ENCODE peak calls at places on chromosome 14, in seven cellular contexts. P is CD8-positive, alpha-beta memory T cell; L is fibroblast of lung; B is AG10803; G is WERI-Rb-1; U is CD4-positive, alpha-beta memory T cell; K is hepatocyte. I is an unnamed sample.
A peak's percentile ranks its signal among the peaks of the same experiment; 100 is the strongest.

GRCh38 chr14:57712101-57712500 is 153.8 kb downstream of the SLC35F4 start:
- DNase-seq in P (no peak), L (no peak), B (no peak), G (no peak), U (no peak), K (no peak), I (no peak)

GRCh38 chr14:62436256-62436655 is 609.0 kb downstream of the KCNH5 start:
- DNase-seq in P (no peak), L (no peak), B (no peak), G (no peak), U (no peak), K (peak; percentile 10), I (no peak)

GRCh38 chr14:71521238-71521637 is 411.0 kb upstream of the RGS6 start:
- DNase-seq in P (no peak), L (no peak), B (no peak), G (no peak), U (no peak), K (peak; percentile 31), I (no peak)

GRCh38 chr14:59463773-59464650 is 1.2 kb downstream of the GPR135 start:
- DNase-seq in P (peak; percentile 15), L (no peak), B (peak; percentile 45), G (no peak), U (no peak), K (peak; percentile 50), I (peak; percentile 62)

GRCh38 chr14:63642229-63642611 is 549 bp upstream of the WDR89 start:
- DNase-seq in P (peak; percentile 92), L (peak; percentile 97), B (peak; percentile 94), G (peak; percentile 78), U (peak; percentile 94), K (peak; percentile 93), I (peak; percentile 98)

GRCh38 chr14:54773171-54774006 is 129.2 kb downstream of the GCH1 start:
- DNase-seq in P (peak; percentile 40), L (peak; percentile 100), B (peak; percentile 99), G (peak; percentile 86), U (peak; percentile 73), K (peak; percentile 95), I (peak; percentile 98)

GRCh38 chr14:75991753-75992152 is 6.2 kb downstream of the IFT43 start:
- DNase-seq in P (no peak), L (no peak), B (peak; percentile 77), G (no peak), U (no peak), K (no peak), I (peak; percentile 18)

GRCh38 chr14:78135450-78135891 is 34.7 kb upstream of the NRXN3 start:
- DNase-seq in P (no peak), L (no peak), B (no peak), G (no peak), U (no peak), K (no peak), I (no peak)

GRCh38 chr14:89773644-89774316 is 180.8 kb downstream of the EFCAB11 start:
- DNase-seq in P (peak; percentile 75), L (no peak), B (no peak), G (peak; percentile 35), U (peak; percentile 46), K (peak; percentile 79), I (no peak)

GRCh38 chr14:67358914-67359313 is 690 bp downstream of the ATP6V1D start:
- DNase-seq in P (no peak), L (no peak), B (no peak), G (peak; percentile 14), U (no peak), K (peak; percentile 31), I (peak; percentile 29)

GRCh38 chr14:22976620-22977433 is 5.5 kb downstream of the AJUBA start:
- DNase-seq in P (no peak), L (peak; percentile 64), B (peak; percentile 57), G (peak; percentile 16), U (no peak), K (peak; percentile 80), I (peak; percentile 65)

GRCh38 chr14:59823190-59823589 is 47.4 kb downstream of the RTN1 start:
- DNase-seq in P (no peak), L (no peak), B (no peak), G (no peak), U (no peak), K (no peak), I (no peak)

GRCh38 chr14:72889366-72889765 is 4.5 kb downstream of the DPF3 start:
- DNase-seq in P (no peak), L (no peak), B (no peak), G (no peak), U (no peak), K (no peak), I (no peak)

DNA sequence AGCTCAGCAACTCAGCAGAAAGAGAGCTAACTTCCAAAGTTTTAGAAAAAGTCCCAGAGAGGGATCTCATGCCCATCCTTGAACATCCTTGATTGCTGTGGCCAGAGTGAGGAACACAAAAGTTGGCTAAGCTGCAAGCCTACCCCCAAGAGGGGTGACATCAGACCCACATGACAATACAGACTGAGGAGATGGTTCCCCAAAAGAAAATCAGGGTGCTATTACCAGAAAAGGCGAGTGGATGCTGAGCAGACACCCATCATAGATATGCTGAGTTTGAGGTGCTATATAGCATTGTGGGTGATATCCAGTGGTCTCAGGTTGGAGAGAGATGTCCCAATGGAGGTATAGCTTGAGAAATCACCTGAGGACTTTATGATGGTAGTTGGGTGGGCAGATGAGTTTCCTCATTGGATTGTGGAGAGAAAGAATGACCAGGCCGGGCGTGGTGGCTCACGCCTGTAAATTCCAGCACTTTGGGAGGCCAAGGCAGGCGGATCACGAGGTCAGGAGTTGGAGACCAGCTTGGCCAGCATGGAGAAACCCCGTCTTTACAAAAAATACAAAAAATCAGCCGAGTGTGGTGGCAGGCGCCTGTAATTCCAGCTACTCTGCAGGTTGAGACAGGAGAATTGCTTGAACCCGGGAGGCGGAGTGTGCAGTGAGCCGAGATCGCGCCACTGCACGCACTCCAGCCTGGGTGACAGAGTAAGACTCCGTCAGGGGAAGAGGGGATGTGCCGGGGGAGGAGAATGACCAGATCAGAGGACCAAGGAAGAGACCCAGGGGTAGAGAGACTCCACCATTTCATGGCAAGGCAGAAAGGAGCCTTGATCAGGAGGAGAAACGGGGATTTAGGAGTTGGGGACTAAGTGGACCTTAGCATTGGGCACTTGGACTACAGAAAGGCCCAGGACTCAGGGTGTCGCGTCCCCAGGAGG is 881 bp upstream of the PCK2 start:
- DNase-seq in P (no peak), L (no peak), B (no peak), G (no peak), U (no peak), K (peak; percentile 4), I (peak; percentile 13)
- H3K4me3 ChIP-seq in P (peak overlapping the region; percentile 93), L (no peak overlapping the region), B (peak overlapping the region; percentile 31), G (no peak overlapping the region), U (peak overlapping the region; percentile 82), K (no peak overlapping the region), I (peak overlapping the region; percentile 46)

DNA sequence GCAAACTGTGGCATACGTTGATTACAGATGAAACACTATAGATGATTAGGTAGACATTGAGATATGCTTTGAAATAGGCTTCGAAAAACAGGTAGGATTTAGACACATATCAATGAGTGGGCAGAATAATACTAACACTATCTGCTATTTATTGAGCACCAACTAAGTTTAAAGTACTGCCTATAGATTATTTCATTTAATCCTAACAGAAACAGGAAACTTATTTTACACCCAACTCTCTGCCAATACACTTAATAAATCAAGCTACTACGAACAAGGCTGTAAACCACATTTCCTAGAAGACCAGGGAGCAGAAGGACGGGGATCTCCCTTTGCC is 363 bp upstream of the VRK1 start:
- DNase-seq in P (no peak), L (no peak), B (no peak), G (no peak), U (no peak), K (no peak), I (no peak)
- H3K4me3 ChIP-seq in P (peak overlapping the region; percentile 1), L (peak overlapping the region; percentile 24), B (no peak overlapping the region), G (no peak overlapping the region), U (no peak overlapping the region), K (no peak overlapping the region), I (no peak overlapping the region)

GRCh38 chr14:44898547-44898946 is 63.2 kb downstream of the KLHL28 start:
- DNase-seq in P (no peak), L (peak; percentile 54), B (peak; percentile 25), G (no peak), U (no peak), K (no peak), I (peak; percentile 54)

GRCh38 chr14:44897041-44897843 is 64.5 kb downstream of the KLHL28 start:
- DNase-seq in P (peak; percentile 93), L (peak; percentile 97), B (peak; percentile 97), G (peak; percentile 97), U (peak; percentile 94), K (peak; percentile 98), I (peak; percentile 99)

GRCh38 chr14:44895716-44896115 is 66.0 kb downstream of the KLHL28 start:
- DNase-seq in P (no peak), L (peak; percentile 35), B (peak; percentile 89), G (no peak), U (no peak), K (peak; percentile 23), I (peak; percentile 62)

GRCh38 chr14:44897844-44898151 is 63.9 kb downstream of the KLHL28 start:
- DNase-seq in P (no peak), L (peak; percentile 54), B (no peak), G (no peak), U (no peak), K (no peak), I (no peak)

DNA sequence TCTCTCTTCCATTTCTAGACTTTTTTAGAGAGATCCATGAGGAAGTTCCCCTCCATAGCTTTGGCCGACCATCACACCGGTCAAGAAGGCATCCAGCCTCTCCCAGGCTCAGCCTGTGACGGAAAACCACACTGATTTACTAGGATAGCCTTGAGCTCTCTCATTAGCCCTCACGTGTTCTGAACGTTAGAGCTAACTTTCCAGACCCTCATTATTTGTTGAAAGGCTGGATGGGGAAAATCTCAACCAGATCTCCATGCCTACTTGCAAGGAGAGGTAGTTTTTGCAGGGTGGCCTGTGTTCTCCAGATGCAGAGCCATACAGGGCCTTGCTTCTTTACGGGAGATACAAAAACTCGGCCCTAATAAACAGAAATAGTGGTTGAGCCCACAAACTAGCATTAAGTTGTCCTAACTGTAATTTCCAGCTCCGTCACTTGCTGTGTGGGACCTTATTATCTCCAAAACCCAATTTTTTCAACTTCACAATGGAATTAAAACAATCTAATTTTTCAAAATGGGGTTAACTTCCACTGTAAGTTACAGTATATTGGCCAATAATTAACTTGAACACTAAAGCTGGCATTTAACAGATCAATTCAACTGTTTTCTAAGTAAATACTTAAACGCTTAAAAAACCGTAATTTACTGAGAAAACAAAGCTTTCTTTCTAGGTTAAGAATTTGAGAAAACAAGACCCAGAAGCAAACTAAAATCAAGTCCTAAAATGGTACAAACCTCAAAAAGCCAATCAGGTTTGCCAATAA is 65.3 kb downstream of the KLHL28 start:
- DNase-seq in P (no peak), L (no peak), B (no peak), G (no peak), U (no peak), K (no peak), I (no peak)
- H3K4me3 ChIP-seq in P (peak overlapping the region; percentile 2), L (peak overlapping the region; percentile 53), B (peak overlapping the region; percentile 10), G (peak overlapping the region; percentile 54), U (peak overlapping the region; percentile 74), K (no peak overlapping the region), I (peak overlapping the region; percentile 73)

DNA sequence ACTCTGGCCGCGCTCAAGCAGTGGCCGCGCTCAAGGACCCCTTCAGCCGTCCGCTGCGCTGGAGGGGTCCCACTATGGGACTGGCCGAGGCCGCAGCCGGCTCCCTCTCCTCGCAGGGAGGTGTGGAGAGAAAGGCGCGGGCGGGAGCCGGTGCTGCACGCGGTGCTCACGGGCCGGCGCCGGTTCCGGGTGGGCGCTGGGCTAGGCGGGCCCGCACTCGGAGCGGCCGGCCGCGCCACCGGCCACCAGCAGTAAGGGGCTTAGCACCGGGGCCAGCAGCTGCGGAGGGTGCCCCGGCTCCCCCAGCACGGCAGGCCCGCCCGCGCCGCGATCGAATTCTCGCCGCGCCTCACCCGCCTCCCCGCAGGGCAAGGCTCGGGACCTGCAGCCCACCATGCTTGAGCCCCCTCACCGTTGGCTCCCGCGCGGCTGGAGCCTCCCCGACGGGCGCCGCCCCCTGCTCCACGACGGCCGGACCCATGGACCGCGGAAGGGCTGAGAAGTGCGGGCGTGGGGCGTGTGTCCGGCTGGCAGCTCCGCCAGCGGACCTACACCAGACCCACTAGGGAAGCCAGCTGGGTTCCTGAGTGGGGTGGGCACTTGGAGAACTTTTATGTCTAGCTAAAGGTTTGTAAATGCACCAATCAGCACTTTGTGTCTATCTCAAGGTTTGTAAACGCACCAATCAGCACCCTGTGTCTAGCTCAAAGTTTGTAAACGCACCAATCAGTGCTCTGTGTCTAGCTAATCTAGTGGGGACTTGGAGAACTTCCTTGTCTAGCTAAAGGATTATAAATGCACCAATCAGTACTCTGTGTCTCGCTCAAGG is 49.5 kb downstream of the KLHL28 start:
- DNase-seq in P (no peak), L (no peak), B (no peak), G (no peak), U (no peak), K (no peak), I (no peak)
- H3K4me3 ChIP-seq in P (no peak overlapping the region), L (peak overlapping the region; percentile 1), B (peak overlapping the region; percentile 39), G (no peak overlapping the region), U (no peak overlapping the region), K (no peak overlapping the region), I (peak overlapping the region; percentile 75)